ENCODE peak calls at places on chromosomes 6 and 20, in seven cellular contexts. A, L, T, M, O, X and H are unnamed samples.

GRCh38 chr20:15867899-15868298 is 705.3 kb downstream of the KIF16B start:
- DNase-seq in L (no peak), T (no peak), X (no peak), A (no peak), O (peak), M (no peak), H (no peak)

GRCh38 chr6:148495029-148495428 is 152.4 kb downstream of the SASH1 start:
- DNase-seq in L (no peak), T (no peak), X (no peak), M (no peak), A (no peak), O (no peak), H (no peak)

GRCh38 chr20:17949899-17950298 is 18.7 kb downstream of the SNX5 start:
- DNase-seq in T (no peak), L (no peak), O (no peak), A (no peak), X (no peak), M (no peak), H (no peak)

GRCh38 chr20:5191829-5192569 is 65.2 kb downstream of the CDS2 start:
- DNase-seq in M (no peak), A (no peak), L (no peak), O (peak), T (peak), X (no peak), H (peak)

GRCh38 chr20:44856847-44857448 is 28.6 kb upstream of the YWHAB start:
- DNase-seq in O (no peak), T (peak), M (no peak), L (no peak), X (no peak), A (no peak), H (no peak)

GRCh38 chr6:162973975-162974374 is 246.2 kb downstream of the PACRG start:
- DNase-seq in L (no peak), X (no peak), T (peak), O (no peak), M (no peak), A (no peak), H (peak)

GRCh38 chr6:166562726-166563125 is 23.8 kb downstream of the RAMACL start:
- DNase-seq in O (peak), X (no peak), L (no peak), M (no peak), A (no peak), T (no peak), H (no peak)

GRCh38 chr6:75711173-75711572 is 37.9 kb upstream of the MYO6 start:
- DNase-seq in A (no peak), X (no peak), T (no peak), M (no peak), O (no peak), L (no peak), H (no peak)

GRCh38 chr20:40706977-40707582 is 18.0 kb upstream of the MAFB start:
- DNase-seq in L (no peak), A (no peak), M (no peak), T (no peak), O (peak), X (no peak), H (no peak)

GRCh38 chr6:149306967-149307366 is 10.5 kb upstream of the TAB2 start:
- DNase-seq in T (no peak), L (no peak), X (no peak), O (no peak), M (no peak), A (no peak), H (peak)

GRCh38 chr20:32437391-32438074 is 79.4 kb downstream of the ASXL1 start:
- DNase-seq in M (no peak), O (peak), T (no peak), L (no peak), A (no peak), X (no peak), H (no peak)
- TF ChIP-seq CTCF in M (peak), O (peak), T (no peak), L (no peak), A (no peak), X (no peak), H (no peak)

DNA sequence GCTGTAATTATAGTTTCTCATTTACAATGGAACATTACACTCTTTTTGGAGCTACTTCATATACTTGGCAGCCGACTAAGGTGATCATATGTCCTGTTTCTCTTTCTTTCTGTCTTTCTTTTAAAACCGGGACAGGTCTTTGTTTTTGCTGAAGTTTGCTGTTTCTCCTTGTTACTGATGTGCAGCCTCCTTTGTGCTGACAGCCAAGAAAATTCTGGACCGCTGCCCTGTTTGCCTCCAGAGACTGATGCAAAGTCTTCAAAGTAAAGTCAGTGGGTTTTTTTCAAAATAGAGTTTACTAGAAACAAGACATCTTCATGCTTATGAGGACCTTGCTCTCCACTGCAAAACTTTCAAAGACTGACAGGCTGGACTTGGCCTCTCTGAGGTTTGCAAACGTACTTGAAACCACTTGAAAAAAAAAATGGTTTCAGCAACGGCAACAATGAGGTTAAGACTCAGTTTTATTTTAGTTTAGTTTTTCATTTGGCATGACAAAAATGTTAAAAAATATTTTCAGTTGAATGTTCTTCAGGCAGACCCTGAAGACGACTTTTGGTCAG is 510.5 kb upstream of the MAP3K7 start:
- DNase-seq in A (no peak), T (peak), O (no peak), L (no peak), M (no peak), X (peak), H (no peak)
- H3K4me3 ChIP-seq in A (no peak), T (no peak), O (no peak), L (no peak), M (no peak), X (no peak), H (no peak)

DNA sequence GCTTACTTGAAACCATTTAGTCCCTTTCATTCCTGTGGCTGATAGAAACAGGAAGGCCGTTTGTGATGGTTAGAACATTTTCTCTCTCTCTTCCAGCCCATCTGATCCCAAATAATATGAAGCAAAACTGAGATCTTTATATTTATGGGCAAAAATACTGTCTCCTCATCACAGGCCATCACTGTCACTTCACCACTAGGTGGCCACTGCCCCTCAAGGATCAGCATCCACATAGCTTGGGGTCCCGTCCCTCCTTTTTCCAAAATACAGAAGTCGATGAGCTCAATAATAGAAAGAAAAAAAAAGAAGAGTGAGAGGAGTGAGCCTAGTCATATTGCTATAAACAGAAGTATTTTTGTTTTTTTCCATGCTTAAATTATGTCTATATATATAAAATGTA is 46.4 kb upstream of the LAMP5 start:
- DNase-seq in T (no peak), A (no peak), M (no peak), L (no peak), O (peak), X (no peak), H (peak)
- TF ChIP-seq CTCF in T (peak), A (peak), M (peak), L (no peak), O (peak), X (no peak), H (peak)

GRCh38 chr6:2772840-2773239 is 7.6 kb downstream of the WRNIP1 start:
- DNase-seq in M (no peak), X (no peak), L (no peak), T (no peak), A (no peak), O (no peak), H (no peak)

GRCh38 chr6:2771021-2771558 is 5.9 kb downstream of the WRNIP1 start:
- DNase-seq in O (no peak), T (no peak), X (no peak), L (no peak), M (no peak), A (no peak), H (peak)

GRCh38 chr6:2768696-2769095 is 3.5 kb downstream of the WRNIP1 start:
- DNase-seq in M (no peak), L (no peak), O (no peak), A (no peak), X (no peak), T (no peak), H (no peak)

GRCh38 chr6:2768125-2768524 is 2.9 kb downstream of the WRNIP1 start:
- DNase-seq in T (no peak), X (no peak), L (no peak), A (no peak), O (no peak), M (no peak), H (no peak)

GRCh38 chr6:2770171-2770570 is 5.0 kb downstream of the WRNIP1 start:
- DNase-seq in L (no peak), A (peak), M (no peak), T (no peak), O (no peak), X (no peak), H (peak)
- H3K4me3 ChIP-seq in L (no peak), A (no peak), M (no peak), T (no peak), O (peak), X (no peak), H (no peak)